ENCODE peak calls at places on chromosomes 12 and 14, in eight cellular contexts. R is psoas muscle; K is GM23338; T is CD4-positive, CD25-positive, alpha-beta regulatory T cell; G is spleen; L is GM23248; P is hepatocyte; J is CD8-positive, alpha-beta T cell. C is an unnamed sample.

GRCh38 chr14:55832122-55832911 is 252.3 kb downstream of the KTN1 start:
- DNase-seq in R (no peak), K (no peak), T (no peak), G (no peak), L (peak; percentile 19), P (peak; percentile 64), J (no peak), C (no peak)

GRCh38 chr12:90854136-90854689 is 100.8 kb downstream of the CCER1 start:
- DNase-seq in R (no peak), K (peak; percentile 78), T (peak; percentile 39), G (no peak), L (peak; percentile 74), P (peak; percentile 76), J (no peak), C (no peak)

GRCh38 chr12:74293689-74294131 is 243.9 kb upstream of the ATXN7L3B start:
- DNase-seq in R (no peak), K (no peak), T (no peak), G (peak; percentile 53), L (no peak), P (no peak), J (no peak), C (no peak)

GRCh38 chr12:53223391-53224267 is 8.4 kb downstream of the RARG start:
- DNase-seq in R (no peak), K (peak; percentile 48), T (peak; percentile 59), G (peak; percentile 74), L (peak; percentile 72), P (peak; percentile 80), J (no peak), C (peak; percentile 40)

GRCh38 chr14:101442451-101442850 is 118.8 kb upstream of the DIO3 start:
- DNase-seq in R (no peak), K (no peak), T (peak; percentile 84), G (peak; percentile 78), L (no peak), P (no peak), J (peak; percentile 34), C (peak; percentile 69)

GRCh38 chr12:13234045-13234641 is 37.6 kb downstream of the EMP1 start:
- DNase-seq in R (no peak), K (peak; percentile 88), T (peak; percentile 63), G (no peak), L (peak; percentile 77), P (peak; percentile 70), J (no peak), C (no peak)

GRCh38 chr14:50000215-50001145 is 107.6 kb downstream of the ARF6 start:
- DNase-seq in R (peak; percentile 66), K (peak; percentile 41), T (peak; percentile 94), G (peak; percentile 92), L (peak; percentile 95), P (peak; percentile 82), J (peak; percentile 40), C (peak; percentile 64)

GRCh38 chr14:69483765-69484443 is 624 bp upstream of the PLEKHD1 start:
- DNase-seq in R (peak; percentile 73), K (peak; percentile 73), T (no peak), G (no peak), L (peak; percentile 32), P (peak; percentile 32), J (no peak), C (no peak)

GRCh38 chr14:102442241-102443211 is 67.0 kb downstream of the ANKRD9 start:
- DNase-seq in R (no peak), K (no peak), T (no peak), G (no peak), L (peak; percentile 34), P (peak; percentile 71), J (no peak), C (no peak)

GRCh38 chr12:75884465-75884985 is 147.1 kb downstream of the PHLDA1 start:
- DNase-seq in R (no peak), K (peak; percentile 40), T (no peak), G (no peak), L (no peak), P (no peak), J (no peak), C (no peak)

GRCh38 chr12:131872154-131873046 is 22.0 kb upstream of the ULK1 start:
- DNase-seq in R (no peak), K (no peak), T (no peak), G (peak; percentile 74), L (peak; percentile 98), P (peak; percentile 62), J (no peak), C (no peak)

GRCh38 chr14:96614528-96614927 is 112.3 kb downstream of the PAPOLA start:
- DNase-seq in R (no peak), K (no peak), T (no peak), G (no peak), L (no peak), P (no peak), J (no peak), C (no peak)

GRCh38 chr14:31336646-31337045 is 83.7 kb downstream of the HEATR5A start:
- DNase-seq in R (no peak), K (no peak), T (no peak), G (no peak), L (peak; percentile 56), P (no peak), J (no peak), C (no peak)

GRCh38 chr14:94120667-94121335 is 8.6 kb downstream of the IFI27L2 start:
- DNase-seq in R (no peak), K (no peak), T (no peak), G (no peak), L (peak; percentile 86), P (no peak), J (no peak), C (no peak)

GRCh38 chr12:56631790-56632700 is 1.9 kb upstream of the BAZ2A start:
- DNase-seq in R (peak; percentile 74), K (peak; percentile 83), T (peak; percentile 66), G (peak; percentile 92), L (peak; percentile 48), P (peak; percentile 84), J (no peak), C (peak; percentile 76)

GRCh38 chr12:19482551-19483109 is 43.3 kb downstream of the AEBP2 start:
- DNase-seq in R (peak; percentile 21), K (peak; percentile 64), T (peak; percentile 73), G (peak; percentile 82), L (no peak), P (peak; percentile 25), J (peak; percentile 3), C (peak; percentile 46)

GRCh38 chr12:93833946-93834345 is 156.8 kb downstream of the CRADD start:
- DNase-seq in R (no peak), K (no peak), T (no peak), G (no peak), L (no peak), P (no peak), J (no peak), C (no peak)

GRCh38 chr14:36514278-36515104 is 5.5 kb downstream of the NKX2-1 start:
- DNase-seq in R (no peak), K (peak; percentile 46), T (no peak), G (no peak), L (no peak), P (no peak), J (no peak), C (no peak)

GRCh38 chr14:36511981-36512584 is 7.9 kb downstream of the NKX2-1 start:
- DNase-seq in R (no peak), K (no peak), T (no peak), G (no peak), L (no peak), P (no peak), J (no peak), C (no peak)

GRCh38 chr14:36513451-36514277 is 6.4 kb downstream of the NKX2-1 start:
- DNase-seq in R (no peak), K (peak; percentile 90), T (no peak), G (no peak), L (no peak), P (no peak), J (no peak), C (no peak)

GRCh38 chr14:36512585-36513003 is 7.4 kb downstream of the NKX2-1 start:
- DNase-seq in R (no peak), K (no peak), T (no peak), G (no peak), L (no peak), P (no peak), J (no peak), C (no peak)

GRCh38 chr14:36513012-36513420 is 7.0 kb downstream of the NKX2-1 start:
- DNase-seq in R (no peak), K (peak; percentile 61), T (no peak), G (no peak), L (no peak), P (no peak), J (no peak), C (no peak)
- H3K27me3 ChIP-seq in R (peaks cover 57% of the 10 kb centered on the region), K (peaks cover 100% of the 10 kb centered on the region), T (peaks cover 42% of the 10 kb centered on the region), G (peaks cover 98% of the 10 kb centered on the region), L (peaks cover 87% of the 10 kb centered on the region), P (peaks cover 96% of the 10 kb centered on the region), J (peaks cover 18% of the 10 kb centered on the region), C (no peaks in the 10 kb centered on the region)

DNA sequence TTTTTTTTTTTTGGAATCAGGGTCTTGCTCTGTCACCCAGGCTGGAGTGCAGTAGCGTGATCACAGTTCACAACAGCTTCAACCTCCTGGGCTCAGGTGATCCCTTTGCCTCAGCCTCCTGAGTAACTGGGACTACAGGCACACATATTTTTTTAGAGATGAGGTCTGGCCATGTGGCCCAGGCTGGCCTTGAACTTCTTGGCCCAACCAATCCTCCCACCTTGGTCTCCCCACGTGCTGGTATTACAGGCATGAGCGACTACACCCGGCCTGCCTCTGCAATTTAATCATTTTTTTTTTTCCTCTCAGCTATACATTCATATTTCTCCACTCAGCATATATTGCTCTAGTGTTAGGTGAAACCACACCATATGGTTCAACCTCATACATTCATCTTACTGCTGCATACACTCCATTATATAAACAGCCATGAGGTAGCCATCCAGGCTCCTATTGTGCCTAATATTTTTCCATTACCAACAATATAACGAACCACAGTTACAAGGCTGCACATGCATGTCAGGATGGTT is 7.1 kb downstream of the STX2 start:
- DNase-seq in R (no peak), K (no peak), T (no peak), G (no peak), L (no peak), P (no peak), J (no peak), C (no peak)
- H3K4me1 ChIP-seq in R (no peaks in the 10 kb centered on the region), K (peaks cover 44% of the 10 kb centered on the region), T (peaks cover 4% of the 10 kb centered on the region), G (peaks cover 5% of the 10 kb centered on the region), L (peaks cover 11% of the 10 kb centered on the region), P (peaks cover 28% of the 10 kb centered on the region), J (no peaks in the 10 kb centered on the region), C (no peaks in the 10 kb centered on the region)

GRCh38 chr14:74085828-74086227 is 1.1 kb downstream of the LIN52 start:
- DNase-seq in R (no peak), K (no peak), T (peak; percentile 53), G (no peak), L (peak; percentile 3), P (peak; percentile 11), J (no peak), C (no peak)
- H3K27ac ChIP-seq in R (peak overlapping the region; percentile 83), K (peak overlapping the region; percentile 84), T (peak overlapping the region; percentile 78), G (no peak overlapping the region), L (peak overlapping the region; percentile 74), P (peak overlapping the region; percentile 78), J (no peak overlapping the region), C (peak overlapping the region; percentile 77)

DNA sequence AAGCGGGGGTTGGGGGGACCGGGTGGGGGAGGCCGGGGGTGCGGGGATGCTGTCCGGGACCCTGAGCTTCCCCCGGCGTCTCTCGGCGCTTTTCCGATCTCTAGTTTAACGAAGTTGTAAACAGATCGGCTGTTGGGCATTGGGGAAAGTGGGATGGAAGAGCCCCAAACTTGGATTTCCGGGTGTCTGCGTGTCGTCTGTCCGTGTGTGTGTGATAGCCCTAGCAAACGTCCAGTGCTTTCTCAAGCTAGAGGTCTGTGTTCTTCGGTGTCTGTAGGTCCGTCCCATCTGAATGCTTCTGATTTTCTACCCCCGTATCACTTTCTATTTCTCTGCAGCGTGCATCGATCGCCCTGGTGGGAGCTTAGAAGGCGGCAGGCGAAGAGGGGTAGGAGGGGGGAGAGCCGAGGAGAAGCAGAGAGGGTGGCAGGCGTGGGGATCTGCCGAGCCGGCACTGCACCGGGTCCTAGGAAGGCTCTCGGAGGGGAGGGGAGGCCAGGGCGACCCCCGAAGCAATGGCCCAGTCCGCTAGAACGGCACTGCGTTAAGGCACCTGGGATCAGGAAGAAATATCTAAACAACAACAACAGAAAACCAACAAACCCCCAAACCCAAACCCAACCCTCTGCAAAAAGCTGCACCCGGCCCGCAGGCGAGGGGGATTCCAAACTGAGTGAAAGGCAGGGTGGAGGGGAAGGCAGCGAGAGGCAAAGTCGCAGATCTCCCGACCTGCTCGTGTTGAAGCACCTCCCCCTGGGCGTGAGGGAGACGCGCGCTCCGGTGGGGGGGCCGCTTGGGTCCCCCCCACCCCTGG is 1.0 kb downstream of the KCNA1 start:
- DNase-seq in R (no peak), K (peak; percentile 39), T (peak; percentile 20), G (no peak), L (peak; percentile 26), P (no peak), J (no peak), C (no peak)
- H3K27me3 ChIP-seq in R (peaks cover 21% of the 10 kb centered on the region), K (peaks cover 75% of the 10 kb centered on the region), T (peaks cover 38% of the 10 kb centered on the region), G (peaks cover 72% of the 10 kb centered on the region), L (peaks cover 51% of the 10 kb centered on the region), P (peaks cover 99% of the 10 kb centered on the region), J (peaks cover 29% of the 10 kb centered on the region), C (peaks cover 14% of the 10 kb centered on the region)